ENCODE peak calls at places on chromosomes 1 and 21, in nine cellular contexts. W, F, U, S, P, A, B, Q and J are unnamed samples.

GRCh38 chr1:230176871-230177411 is 109.9 kb downstream of the GALNT2 start:
- DNase-seq in W (no peak), F (peak; percentile 28), U (no peak), S (peak; percentile 87), P (peak; percentile 21), A (no peak), B (no peak), Q (peak; percentile 68), J (no peak)

GRCh38 chr1:94660994-94661393 is 119.4 kb upstream of the F3 start:
- DNase-seq in W (peak; percentile 94), F (peak; percentile 59), U (peak; percentile 93), S (no peak), P (peak; percentile 85), A (no peak), B (no peak), Q (peak; percentile 22), J (no peak)

GRCh38 chr21:42466700-42467612 is 29.1 kb downstream of the RSPH1 start:
- DNase-seq in W (peak; percentile 88), F (peak; percentile 52), U (peak; percentile 60), S (no peak), P (peak; percentile 61), A (peak; percentile 48), B (no peak), Q (peak; percentile 53), J (peak; percentile 60)

GRCh38 chr1:94579876-94580294 is 38.3 kb upstream of the F3 start:
- DNase-seq in W (peak; percentile 97), F (peak; percentile 97), U (peak; percentile 61), S (no peak), P (peak; percentile 69), A (peak; percentile 82), B (peak; percentile 93), Q (peak; percentile 95), J (peak; percentile 88)

GRCh38 chr1:184189361-184189760 is 137.8 kb downstream of the TSEN15 start:
- DNase-seq in W (no peak), F (no peak), U (no peak), S (peak; percentile 24), P (no peak), A (no peak), B (no peak), Q (no peak), J (no peak)

GRCh38 chr1:218480691-218481099 is 135.6 kb downstream of the TGFB2 start:
- DNase-seq in W (no peak), F (peak; percentile 98), U (no peak), S (no peak), P (no peak), A (no peak), B (peak; percentile 84), Q (peak; percentile 85), J (no peak)

GRCh38 chr1:156803086-156803851 is 13.4 kb downstream of the SH2D2A start:
- DNase-seq in W (no peak), F (no peak), U (no peak), S (no peak), P (no peak), A (no peak), B (no peak), Q (no peak), J (no peak)

GRCh38 chr1:203536575-203536974 is 42.6 kb downstream of the OPTC start:
- DNase-seq in W (no peak), F (no peak), U (no peak), S (no peak), P (no peak), A (no peak), B (no peak), Q (peak; percentile 48), J (no peak)

GRCh38 chr21:45413922-45414321 is 9.0 kb downstream of the COL18A1 start:
- DNase-seq in W (no peak), F (no peak), U (no peak), S (no peak), P (no peak), A (peak; percentile 2), B (no peak), Q (no peak), J (no peak)

GRCh38 chr1:56643661-56644060 is 1.5 kb upstream of the PRKAA2 start:
- DNase-seq in W (no peak), F (no peak), U (no peak), S (no peak), P (no peak), A (no peak), B (no peak), Q (no peak), J (no peak)

GRCh38 chr1:47848985-47849610 is 148.1 kb downstream of the TRABD2B start:
- DNase-seq in W (no peak), F (no peak), U (no peak), S (peak; percentile 84), P (no peak), A (peak; percentile 33), B (no peak), Q (no peak), J (no peak)

GRCh38 chr1:33396188-33397124 is 34.4 kb downstream of the PHC2 start:
- DNase-seq in W (peak; percentile 66), F (peak; percentile 71), U (no peak), S (no peak), P (no peak), A (no peak), B (no peak), Q (no peak), J (no peak)

GRCh38 chr1:39051956-39052355 is 25.8 kb downstream of the NDUFS5 start:
- DNase-seq in W (peak; percentile 69), F (no peak), U (peak; percentile 69), S (no peak), P (no peak), A (no peak), B (no peak), Q (no peak), J (no peak)

GRCh38 chr1:41953291-41953690 is 34.6 kb upstream of the HIVEP3 start:
- DNase-seq in W (no peak), F (no peak), U (no peak), S (no peak), P (no peak), A (no peak), B (peak; percentile 56), Q (no peak), J (no peak)

GRCh38 chr1:229886636-229887035 is 180.4 kb upstream of the GALNT2 start:
- DNase-seq in W (no peak), F (no peak), U (no peak), S (no peak), P (no peak), A (no peak), B (no peak), Q (no peak), J (no peak)

GRCh38 chr1:168932539-168932938 is 174.0 kb upstream of the ATP1B1 start:
- DNase-seq in W (no peak), F (no peak), U (no peak), S (no peak), P (no peak), A (no peak), B (peak; percentile 9), Q (no peak), J (no peak)

GRCh38 chr1:55813619-55814018 is 598.5 kb upstream of the USP24 start:
- DNase-seq in W (no peak), F (peak; percentile 56), U (no peak), S (no peak), P (no peak), A (peak; percentile 66), B (no peak), Q (peak; percentile 79), J (peak; percentile 9)

DNA sequence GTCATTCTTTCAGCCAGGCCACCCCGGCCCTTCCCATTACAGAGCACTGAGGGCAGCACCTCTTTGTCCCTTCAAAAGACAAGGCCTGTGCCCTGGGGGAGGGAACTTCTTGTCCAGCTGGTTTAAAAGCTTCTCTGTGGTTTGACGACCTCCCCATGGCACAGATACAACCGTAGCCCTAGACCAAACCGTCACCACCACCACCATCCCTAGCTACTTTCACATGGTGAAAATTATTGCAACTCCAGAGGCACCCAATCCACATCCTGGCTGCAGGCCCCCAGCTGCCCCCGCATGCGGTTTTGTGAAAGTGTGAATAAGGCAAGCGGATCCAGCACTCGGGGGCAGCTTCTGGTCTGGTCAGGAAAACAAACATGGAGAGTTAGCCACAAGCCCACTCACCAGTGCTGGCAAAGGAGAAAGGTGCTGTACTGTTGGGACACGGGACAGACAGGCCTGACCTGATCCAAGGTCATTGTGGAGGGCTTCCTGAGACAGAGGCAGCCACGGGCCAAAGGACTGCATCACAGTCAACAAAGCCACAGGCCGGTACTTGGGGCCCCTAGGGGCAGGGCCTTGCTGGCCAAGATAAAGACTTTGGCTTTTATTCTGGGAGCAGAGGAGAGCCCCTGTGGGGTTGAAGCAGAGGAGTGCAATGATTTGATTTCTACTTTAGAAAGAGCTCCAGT is 31.2 kb downstream of the CDCA8 start:
- DNase-seq in W (peak; percentile 44), F (peak; percentile 24), U (no peak), S (no peak), P (no peak), A (no peak), B (no peak), Q (peak; percentile 47), J (no peak)
- H3K4me2 ChIP-seq in W (no peak overlapping the region), F (no peak overlapping the region), U (no peak overlapping the region), S (no peak overlapping the region), P (no peak overlapping the region), A (no peak overlapping the region), B (no peak overlapping the region), Q (no peak overlapping the region), J (no peak overlapping the region)

DNA sequence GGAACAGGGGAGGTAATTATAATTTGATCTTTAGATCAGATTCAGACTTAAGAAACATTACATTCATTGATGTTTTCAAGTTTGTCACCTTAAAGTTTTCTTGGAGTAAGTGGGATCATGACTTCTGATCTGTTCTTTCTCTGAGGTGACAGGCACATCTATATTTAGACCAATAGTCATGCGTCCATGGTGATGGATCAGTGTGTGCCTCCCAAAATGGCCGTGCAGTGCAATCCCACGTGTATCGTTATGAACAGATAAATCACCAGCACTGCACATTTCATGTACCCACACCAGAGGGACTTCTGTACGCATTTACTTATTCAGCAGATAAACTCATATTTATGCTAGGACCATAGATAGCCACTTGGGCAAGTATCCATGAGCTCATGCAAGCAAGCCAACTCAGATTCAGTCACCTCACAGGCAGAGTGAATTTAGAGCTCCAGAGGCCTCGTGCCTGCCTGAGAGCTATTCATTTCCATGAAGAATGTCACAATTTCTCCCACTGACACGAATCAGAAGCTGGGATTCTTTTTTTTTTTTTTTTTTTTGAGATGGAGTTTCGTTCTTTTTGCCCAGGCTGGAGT is 13.9 kb upstream of the WDR26 start:
- DNase-seq in W (no peak), F (no peak), U (no peak), S (no peak), P (no peak), A (no peak), B (no peak), Q (no peak), J (no peak)
- H3K79me2 ChIP-seq in W (no peaks in the 10 kb centered on the region), F (no peaks in the 10 kb centered on the region), U (peaks cover 7% of the 10 kb centered on the region), S (no peaks in the 10 kb centered on the region), P (peaks cover 1% of the 10 kb centered on the region), A (peaks cover 4% of the 10 kb centered on the region), B (no peaks in the 10 kb centered on the region), Q (peaks cover 10% of the 10 kb centered on the region), J (no peaks in the 10 kb centered on the region)

DNA sequence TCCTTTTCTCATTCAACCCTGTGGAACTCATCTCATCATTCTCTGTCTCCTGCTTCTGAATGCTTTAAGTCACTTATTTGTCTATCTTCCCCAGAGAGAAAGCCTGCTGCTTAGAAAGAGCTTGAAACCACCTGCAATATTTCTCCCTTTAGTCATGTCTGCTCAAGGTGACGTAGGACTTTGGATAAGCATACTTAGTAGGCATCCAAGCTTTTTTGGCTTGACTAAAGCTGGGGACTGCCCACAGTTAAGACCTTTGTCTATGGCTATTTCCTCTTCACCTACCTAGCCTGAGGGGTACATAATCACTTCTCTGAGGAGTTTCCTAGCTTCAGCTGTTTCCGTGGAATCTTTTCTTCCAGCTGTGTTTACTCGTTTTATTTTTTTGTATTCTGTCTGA is 665.8 kb upstream of the CAMK1G start:
- DNase-seq in W (peak; percentile 27), F (peak; percentile 16), U (no peak), S (no peak), P (no peak), A (no peak), B (peak; percentile 78), Q (no peak), J (no peak)
- H3K4me1 ChIP-seq in W (no peaks in the 10 kb centered on the region), F (no peaks in the 10 kb centered on the region), U (no peaks in the 10 kb centered on the region), S (no peaks in the 10 kb centered on the region), P (no peaks in the 10 kb centered on the region), A (no peaks in the 10 kb centered on the region), B (peaks cover 32% of the 10 kb centered on the region), Q (peaks cover 7% of the 10 kb centered on the region), J (peaks cover 8% of the 10 kb centered on the region)

GRCh38 chr1:234214129-234214910 is 158.9 kb upstream of the COA6 start:
- DNase-seq in W (peak; percentile 64), F (peak; percentile 67), U (peak; percentile 74), S (peak; percentile 87), P (peak; percentile 63), A (peak; percentile 63), B (peak; percentile 58), Q (peak; percentile 63), J (peak; percentile 63)
- H3K4me2 ChIP-seq in W (peak overlapping the region; percentile 93), F (no peak overlapping the region), U (peak overlapping the region; percentile 95), S (peak overlapping the region; percentile 85), P (peak overlapping the region; percentile 70), A (peak overlapping the region; percentile 99), B (peak overlapping the region; percentile 94), Q (peak overlapping the region; percentile 60), J (peak overlapping the region; percentile 91)